ENCODE peak calls at places on chromosomes 3 and 15, in six cellular contexts. P, G, A, C, Q and X are unnamed samples. For H3K4me1, the result is how much of the 10 kb centered on the place peaks cover.

GRCh38 chr3:81033185-81033584 is 728.3 kb downstream of the GBE1 start:
- DNase-seq in P (no peak), G (no peak), A (no peak), C (no peak), Q (no peak), X (no peak)

GRCh38 chr3:30435950-30436349 is 170.5 kb upstream of the TGFBR2 start:
- DNase-seq in P (no peak), G (no peak), A (no peak), C (no peak), Q (no peak), X (no peak)

GRCh38 chr15:29270169-29270955 is 740 bp upstream of the NSMCE3 start:
- DNase-seq in P (peak), G (no peak), A (no peak), C (no peak), Q (no peak), X (no peak)

GRCh38 chr3:60528651-60529050 is 722.6 kb downstream of the FHIT start:
- DNase-seq in P (no peak), G (no peak), A (no peak), C (no peak), Q (no peak), X (no peak)

GRCh38 chr3:173993299-173993698 is 595.8 kb downstream of the NLGN1 start:
- DNase-seq in P (peak), G (no peak), A (peak), C (no peak), Q (no peak), X (no peak)

GRCh38 chr3:8536106-8537052 is 34.8 kb downstream of the LMCD1 start:
- DNase-seq in P (peak), G (no peak), A (peak), C (no peak), Q (no peak), X (no peak)

GRCh38 chr15:85412956-85413854 is 32.8 kb downstream of the AKAP13 start:
- DNase-seq in P (peak), G (no peak), A (peak), C (peak), Q (peak), X (no peak)

GRCh38 chr3:72271215-72271614 is 486.3 kb upstream of the PROK2 start:
- DNase-seq in P (no peak), G (no peak), A (no peak), C (no peak), Q (peak), X (no peak)

GRCh38 chr3:160921020-160921635 is 165.1 kb downstream of the PPM1L start:
- DNase-seq in P (peak), G (no peak), A (peak), C (peak), Q (no peak), X (peak)

GRCh38 chr3:53592862-53593261 is 98.5 kb downstream of the CACNA1D start:
- DNase-seq in P (no peak), G (no peak), A (no peak), C (no peak), Q (no peak), X (no peak)

DNA sequence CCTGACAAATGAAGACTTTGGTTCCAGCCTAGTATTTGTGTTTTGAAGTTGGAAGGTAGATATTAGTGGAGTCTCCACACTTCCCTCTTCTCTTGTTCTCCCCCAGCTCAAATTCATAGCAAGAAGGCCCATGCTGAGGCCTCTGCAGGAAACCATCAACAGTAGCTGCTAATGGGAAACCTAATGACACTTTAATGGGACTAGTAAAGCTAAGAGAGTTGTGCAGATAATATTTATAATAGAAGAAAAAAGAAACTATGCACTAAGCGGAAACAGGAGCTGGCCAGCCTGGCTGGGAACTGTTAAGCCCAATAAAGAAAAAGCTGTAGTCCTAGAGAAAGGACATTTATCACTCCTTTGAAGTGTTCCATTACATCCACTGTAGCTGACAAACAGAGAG is 229.7 kb downstream of the IGSF11 start:
- DNase-seq in P (no peak), G (no peak), A (no peak), C (no peak), Q (no peak), X (no peak)
- H3K4me1 ChIP-seq in P (under half), G (under half), A (under half), C (under half), Q (under half), X (under half)

GRCh38 chr15:23855947-23856346 is 168.8 kb upstream of the NDN start:
- DNase-seq in P (no peak), G (no peak), A (no peak), C (no peak), Q (no peak), X (no peak)
- TF ChIP-seq CTCF in P (no peak), G (peak), A (no peak), C (no peak), Q (no peak), X (no peak)

GRCh38 chr3:127073931-127074820 is 91.3 kb downstream of the PLXNA1 start:
- DNase-seq in P (no peak), G (no peak), A (no peak), C (no peak), Q (no peak), X (peak)

GRCh38 chr3:127072971-127073851 is 90.3 kb downstream of the PLXNA1 start:
- DNase-seq in P (no peak), G (no peak), A (no peak), C (no peak), Q (no peak), X (no peak)

GRCh38 chr3:127077068-127077467 is 94.2 kb downstream of the PLXNA1 start:
- DNase-seq in P (no peak), G (no peak), A (no peak), C (no peak), Q (no peak), X (no peak)

GRCh38 chr3:127072221-127072771 is 89.4 kb downstream of the PLXNA1 start:
- DNase-seq in P (no peak), G (no peak), A (no peak), C (no peak), Q (no peak), X (no peak)

DNA sequence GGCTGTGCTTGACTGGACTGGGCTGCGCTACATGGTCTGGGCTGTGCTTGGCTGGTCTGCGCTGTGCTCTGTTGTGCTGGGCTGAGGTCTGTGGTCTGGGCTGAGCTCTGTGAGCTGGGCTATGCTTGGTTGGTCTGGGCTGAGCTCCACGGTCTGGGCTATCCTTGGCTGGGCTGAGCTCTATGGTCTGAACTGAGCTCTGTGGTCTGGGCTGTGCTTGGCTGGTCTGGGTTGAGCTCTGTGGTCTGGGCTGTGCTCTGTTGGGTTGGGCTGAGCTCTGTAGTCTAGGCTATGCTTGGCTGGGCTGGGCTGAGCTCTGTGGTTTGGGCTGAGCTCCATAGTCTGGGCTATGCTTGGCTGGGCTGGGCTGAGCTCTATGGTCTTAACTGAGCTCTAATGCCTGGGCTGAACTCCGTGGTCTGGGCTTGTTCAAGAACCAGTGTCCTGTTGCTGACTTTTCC is 92.0 kb downstream of the PLXNA1 start:
- DNase-seq in P (peak), G (no peak), A (no peak), C (no peak), Q (no peak), X (no peak)
- H3K27ac ChIP-seq in P (no peak), G (no peak), A (no peak), C (no peak), Q (no peak), X (no peak)

GRCh38 chr15:78810377-78811123 is 714 bp downstream of the ADAMTS7 start:
- DNase-seq in P (peak), G (peak), A (peak), C (peak), Q (peak), X (no peak)

GRCh38 chr15:78811124-78811824 is at the start of gene ADAMTS7:
- DNase-seq in P (peak), G (peak), A (peak), C (peak), Q (peak), X (peak)

GRCh38 chr15:78808550-78808949 is 2.7 kb downstream of the ADAMTS7 start:
- DNase-seq in P (no peak), G (no peak), A (peak), C (no peak), Q (no peak), X (no peak)

GRCh38 chr15:78810003-78810376 is 1.3 kb downstream of the ADAMTS7 start:
- DNase-seq in P (no peak), G (no peak), A (no peak), C (no peak), Q (no peak), X (no peak)

DNA sequence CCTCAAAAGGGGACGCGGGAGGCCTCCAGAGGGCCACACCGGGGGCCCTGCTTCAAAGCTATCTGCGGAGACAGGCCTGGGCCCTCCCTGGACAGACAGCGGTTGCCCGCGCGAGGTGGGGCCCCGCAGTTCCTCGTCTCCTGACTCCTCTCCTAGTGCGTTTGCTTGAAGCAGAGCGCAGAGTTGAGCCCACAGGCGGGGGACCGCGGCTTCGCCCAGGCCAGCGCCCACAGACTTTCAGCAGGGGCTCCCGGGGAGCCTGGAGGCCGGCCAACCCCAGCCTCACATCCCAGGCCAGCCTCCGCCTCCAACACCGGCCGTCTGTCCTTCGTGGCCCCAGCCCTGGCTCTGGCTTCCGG is 540 bp upstream of the ADAMTS7 start:
- DNase-seq in P (no peak), G (no peak), A (no peak), C (no peak), Q (no peak), X (no peak)
- H3K4me1 ChIP-seq in P (under half), G (under half), A (under half), C (under half), Q (under half), X (under half)

GRCh38 chr3:36904641-36905040 is 40.2 kb downstream of the TRANK1 start:
- DNase-seq in P (no peak), G (peak), A (peak), C (no peak), Q (no peak), X (no peak)
- TF ChIP-seq CTCF in P (no peak), G (peak), A (peak), C (no peak), Q (no peak), X (peak)